ENCODE peak calls at places on chromosomes 11 and 22, in five cellular contexts. M, U, D, T and N are unnamed samples. For H3K9me3 and H3K4me1, the result is how much of the 10 kb centered on the place peaks cover.

GRCh38 chr11:33721984-33722383 is 14.2 kb downstream of the CD59 start:
- DNase-seq in U (no peak), T (no peak), M (no peak), D (no peak), N (no peak)

GRCh38 chr22:20803696-20804324 is 29.9 kb downstream of the SERPIND1 start:
- DNase-seq in D (no peak), U (no peak), M (peak), T (peak), N (peak)

GRCh38 chr11:122149232-122149631 is 33.2 kb upstream of the BLID start:
- DNase-seq in M (no peak), U (no peak), T (no peak), D (no peak), N (no peak)

GRCh38 chr11:128597209-128597608 is 9.9 kb upstream of the ETS1 start:
- DNase-seq in U (no peak), M (no peak), D (no peak), T (no peak), N (no peak)

GRCh38 chr22:43393132-43393844 is 18.5 kb upstream of the MPPED1 start:
- DNase-seq in M (no peak), D (no peak), T (no peak), U (no peak), N (no peak)

GRCh38 chr11:77999446-77999845 is 5.0 kb upstream of the INTS4 start:
- DNase-seq in D (no peak), U (no peak), T (no peak), M (no peak), N (no peak)

GRCh38 chr11:76975513-76975912 is 58.7 kb upstream of the B3GNT6 start:
- DNase-seq in D (no peak), T (no peak), U (no peak), M (no peak), N (no peak)

GRCh38 chr11:110728883-110729282 is 16.6 kb upstream of the ARHGAP20 start:
- DNase-seq in U (no peak), D (no peak), T (peak), M (no peak), N (no peak)

GRCh38 chr11:78164471-78164870 is 24.0 kb downstream of the KCTD21 start:
- DNase-seq in M (no peak), T (no peak), D (no peak), U (no peak), N (no peak)

GRCh38 chr11:104343578-104343977 is 179.6 kb upstream of the PDGFD start:
- DNase-seq in M (no peak), U (no peak), T (peak), D (no peak), N (peak)

GRCh38 chr11:13261600-13262061 is 16.0 kb upstream of the BMAL1 start:
- DNase-seq in T (peak), U (peak), M (peak), D (no peak), N (no peak)

GRCh38 chr22:22666307-22667091 is 22.1 kb downstream of the GGTLC2 start:
- DNase-seq in U (no peak), M (peak), T (peak), D (no peak), N (no peak)

GRCh38 chr11:117411736-117412135 is 84.1 kb downstream of the CEP164 start:
- DNase-seq in D (no peak), M (no peak), T (no peak), U (no peak), N (no peak)

GRCh38 chr11:14369598-14369997 is 10.6 kb upstream of the RRAS2 start:
- DNase-seq in M (no peak), T (no peak), D (no peak), U (no peak), N (no peak)

GRCh38 chr11:116644948-116645305 is 127.9 kb downstream of the BUD13 start:
- DNase-seq in T (no peak), D (no peak), M (no peak), U (no peak), N (no peak)

GRCh38 chr11:90594658-90595057 is 371.8 kb upstream of the CHORDC1 start:
- DNase-seq in T (no peak), M (no peak), D (peak), U (no peak), N (no peak)

GRCh38 chr22:48494968-48495750 is 1332.5 kb downstream of the BRD1 start:
- DNase-seq in M (no peak), U (no peak), D (peak), T (no peak), N (no peak)

GRCh38 chr11:33321483-33321882 is 64.3 kb downstream of the HIPK3 start:
- DNase-seq in M (no peak), U (no peak), D (no peak), T (no peak), N (no peak)

GRCh38 chr22:41929158-41929896 is 2.7 kb upstream of the TNFRSF13C start:
- DNase-seq in M (no peak), U (no peak), D (no peak), T (no peak), N (peak)

GRCh38 chr11:12086271-12087074 is 23.9 kb upstream of the MICAL2 start:
- DNase-seq in U (no peak), T (peak), D (peak), M (peak), N (no peak)

GRCh38 chr22:49971232-49972162 is 10.9 kb downstream of the PIM3 start:
- DNase-seq in D (peak), U (peak), T (no peak), M (peak), N (peak)

GRCh38 chr11:125569913-125570621 is 790 bp downstream of the EI24 start:
- DNase-seq in D (no peak), M (no peak), U (no peak), T (peak), N (no peak)

GRCh38 chr11:10067629-10068300 is 226.3 kb downstream of the SBF2 start:
- DNase-seq in M (no peak), T (no peak), D (no peak), U (no peak), N (no peak)

GRCh38 chr11:48019597-48019996 is 39.2 kb downstream of the PTPRJ start:
- DNase-seq in M (no peak), U (no peak), D (no peak), T (no peak), N (no peak)

GRCh38 chr11:70153133-70153727 is 49.9 kb upstream of the FADD start:
- DNase-seq in T (no peak), D (no peak), M (no peak), U (no peak), N (no peak)

GRCh38 chr11:34345991-34346480 is 11.8 kb downstream of the ABTB2 start:
- DNase-seq in U (no peak), D (no peak), T (peak), M (no peak), N (no peak)

GRCh38 chr11:86678823-86679222 is 6.4 kb upstream of the ME3 start:
- DNase-seq in D (no peak), U (no peak), M (no peak), T (peak), N (peak)

GRCh38 chr11:93740802-93741093 is 547 bp downstream of the TAF1D start:
- DNase-seq in M (peak), U (peak), D (peak), T (peak), N (peak)

GRCh38 chr11:2577071-2578005 is 122.5 kb downstream of the KCNQ1OT1 start:
- DNase-seq in M (peak), U (no peak), D (peak), T (no peak), N (no peak)

GRCh38 chr11:127003260-127003981 is 2.9 kb upstream of the KIRREL3 start:
- DNase-seq in M (no peak), U (no peak), T (peak), D (peak), N (peak)

GRCh38 chr11:1906146-1906545 is 13.4 kb upstream of the TNNT3 start:
- DNase-seq in D (no peak), T (no peak), U (no peak), M (no peak), N (no peak)

GRCh38 chr11:35662061-35662648 is 420 bp upstream of the TRIM44 start:
- DNase-seq in U (peak), D (no peak), M (no peak), T (no peak), N (no peak)

GRCh38 chr11:27995082-27995481 is 112.9 kb downstream of the KIF18A start:
- DNase-seq in M (no peak), U (no peak), D (no peak), T (peak), N (no peak)

GRCh38 chr11:125256471-125257010 is 92.0 kb downstream of the PKNOX2 start:
- DNase-seq in D (no peak), T (no peak), U (no peak), M (no peak), N (no peak)

GRCh38 chr11:130609121-130610035 is 160.9 kb downstream of the ADAMTS15 start:
- DNase-seq in U (peak), D (no peak), T (no peak), M (peak), N (no peak)

GRCh38 chr11:125376856-125377255 is 119.2 kb downstream of the FEZ1 start:
- DNase-seq in D (no peak), U (no peak), T (no peak), M (no peak), N (no peak)

GRCh38 chr11:95088946-95089619 is 563 bp upstream of the ENDOD1 start:
- DNase-seq in D (no peak), T (no peak), U (peak), M (no peak), N (no peak)

GRCh38 chr11:1702506-1702905 is 5.5 kb downstream of the KRTAP5-6 start:
- DNase-seq in U (peak), T (no peak), D (no peak), M (no peak), N (no peak)

GRCh38 chr22:25709758-25710157 is 32.2 kb upstream of the MYO18B start:
- DNase-seq in M (no peak), T (no peak), D (no peak), U (no peak), N (no peak)

GRCh38 chr22:19533049-19533626 is 8.9 kb upstream of the CLDN5 start:
- DNase-seq in T (no peak), D (no peak), M (no peak), U (no peak), N (no peak)
- H3K9me3 ChIP-seq in T (under half), D (under half), M (under half), U (under half), N (under half)

GRCh38 chr22:46052801-46053562 is 76.0 kb upstream of the WNT7B start:
- DNase-seq in T (no peak), U (peak), M (peak), D (peak), N (peak)

GRCh38 chr22:46052331-46052771 is 75.4 kb upstream of the WNT7B start:
- DNase-seq in M (no peak), T (no peak), U (peak), D (peak), N (no peak)

GRCh38 chr22:46050451-46050845 is 73.5 kb upstream of the WNT7B start:
- DNase-seq in M (peak), U (no peak), D (no peak), T (no peak), N (no peak)

GRCh38 chr22:46050916-46051614 is 74.1 kb upstream of the WNT7B start:
- DNase-seq in U (peak), T (no peak), M (no peak), D (peak), N (no peak)

DNA sequence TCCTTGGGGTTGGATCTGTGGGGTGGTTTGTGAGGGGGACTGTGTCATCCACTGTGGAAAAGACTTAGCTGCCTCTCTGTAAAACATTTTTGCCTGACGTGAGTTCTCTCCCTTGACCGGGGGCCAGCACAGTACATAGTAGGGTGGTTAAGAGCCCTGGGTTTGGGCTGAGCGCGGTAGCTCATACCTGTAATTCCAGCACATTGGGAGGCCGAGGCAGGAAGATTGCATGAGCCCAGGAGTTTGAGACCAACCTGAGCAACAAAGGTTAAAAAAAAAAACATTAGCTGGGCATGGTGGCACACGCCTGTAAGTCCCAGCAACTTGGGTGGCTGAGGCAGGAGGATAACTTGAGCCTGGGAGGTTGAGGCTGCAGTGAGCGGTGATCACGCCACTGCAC is 74.7 kb upstream of the WNT7B start:
- DNase-seq in M (no peak), U (no peak), T (no peak), D (peak), N (no peak)
- H3K4me1 ChIP-seq in M (half or more), U (under half), T (under half), D (under half), N (under half)

DNA sequence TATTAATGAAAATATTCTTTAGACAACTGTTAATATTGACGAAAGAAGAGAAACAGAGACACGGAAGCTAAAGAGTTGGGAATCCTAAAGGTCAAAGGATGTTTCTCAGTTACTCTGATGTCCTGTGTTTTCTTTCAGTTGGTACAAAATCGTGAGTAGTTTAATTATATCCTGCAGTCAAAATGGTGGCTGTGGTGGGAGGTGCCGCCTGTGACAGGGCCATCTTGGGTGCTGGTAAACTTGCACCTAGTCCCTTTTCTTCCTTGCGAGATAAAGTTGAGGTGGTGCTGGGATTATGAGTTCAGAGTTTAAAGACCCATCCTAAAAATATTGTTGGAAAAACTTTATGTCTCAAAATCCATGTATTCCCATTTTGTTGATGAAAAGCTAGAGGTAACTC is 2.2 kb downstream of the CECR2 start:
- DNase-seq in T (no peak), U (no peak), D (no peak), M (no peak), N (no peak)
- H3K4me3 ChIP-seq in T (no peak), U (no peak), D (peak), M (no peak), N (peak)

DNA sequence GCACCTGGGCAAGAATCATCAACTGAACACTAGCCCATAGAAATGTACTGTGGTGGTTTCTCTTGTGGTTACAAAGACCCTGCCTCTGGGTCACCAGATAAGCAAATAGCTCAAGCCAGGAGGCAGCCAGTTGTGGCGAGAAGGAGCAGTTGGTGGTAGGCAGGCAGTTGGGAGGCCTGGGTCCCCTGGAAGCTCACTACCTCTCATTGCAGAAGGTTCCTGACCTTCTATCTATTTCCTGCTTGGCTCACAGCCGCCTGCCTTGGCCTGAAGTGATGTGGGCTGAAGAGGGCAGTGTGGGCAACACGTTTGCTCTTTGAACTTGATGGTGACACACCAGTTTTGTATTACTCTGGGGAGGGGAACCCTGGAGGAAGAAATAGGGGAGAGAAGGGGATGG is 34.7 kb downstream of the NECTIN1 start:
- DNase-seq in T (no peak), M (no peak), U (no peak), D (no peak), N (no peak)
- H3K9me3 ChIP-seq in T (under half), M (under half), U (under half), D (under half), N (under half)

DNA sequence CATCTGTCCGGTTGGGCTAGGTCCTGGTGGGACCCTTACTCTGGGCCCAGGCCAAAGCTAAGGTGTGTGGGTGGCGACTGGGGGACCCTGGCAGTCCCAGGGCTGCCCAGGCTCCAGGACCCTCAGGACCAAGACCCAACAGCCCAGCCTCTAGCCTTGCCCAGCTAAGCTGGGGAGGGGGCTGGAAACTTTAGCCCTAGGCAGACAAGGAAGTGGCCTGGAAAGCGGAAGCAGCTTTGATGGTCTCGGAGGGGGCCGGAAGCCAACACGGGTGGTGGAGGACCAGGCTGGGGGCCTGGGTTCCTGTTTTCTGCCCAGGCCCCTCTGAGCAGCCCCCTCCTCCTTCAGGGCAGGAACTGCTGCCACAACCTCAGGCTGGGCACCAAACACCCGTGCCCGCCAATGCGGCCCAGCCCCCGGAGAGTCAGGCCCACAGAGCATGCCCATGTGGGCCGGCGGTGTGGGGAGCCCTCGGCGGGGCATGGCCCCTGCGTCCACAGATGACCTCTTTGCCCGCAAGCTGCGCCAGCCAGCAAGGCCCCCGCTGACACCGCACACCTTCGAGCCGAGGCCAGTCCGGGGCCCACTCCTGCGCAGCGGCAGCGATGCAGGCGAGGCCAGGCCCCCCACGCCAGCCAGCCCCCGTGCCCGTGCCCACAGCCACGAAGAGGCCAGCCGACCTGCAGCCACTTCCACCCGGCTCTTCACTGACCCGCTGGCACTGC is 2.7 kb downstream of the SIPA1 start:
- DNase-seq in U (no peak), T (no peak), M (peak), D (peak), N (no peak)
- H3K4me1 ChIP-seq in U (under half), T (under half), M (under half), D (under half), N (under half)

GRCh38 chr11:60845338-60845737 is 3.4 kb downstream of the CCDC86 start:
- DNase-seq in D (no peak), T (no peak), U (no peak), M (no peak), N (no peak)
- H3K4me3 ChIP-seq in D (no peak), T (no peak), U (no peak), M (no peak), N (peak)

DNA sequence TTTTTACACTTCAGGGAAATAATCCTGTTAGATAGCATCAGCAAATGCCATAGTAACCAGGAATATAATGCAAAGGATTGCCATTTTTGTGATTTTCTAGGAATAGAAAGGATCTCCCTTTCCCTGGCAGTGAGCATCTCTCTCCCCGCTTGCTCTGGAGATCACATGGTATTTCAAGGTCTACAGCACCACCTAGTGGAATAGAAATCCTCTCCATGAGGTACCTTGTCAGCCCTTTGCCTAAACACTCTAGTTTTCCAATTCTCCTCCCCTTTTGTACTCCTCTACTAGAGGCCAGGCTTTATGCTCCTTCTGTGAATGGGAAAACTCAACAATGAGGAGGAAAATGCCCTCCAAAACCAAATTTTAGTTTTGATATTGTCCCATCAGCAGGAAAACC is 78.4 kb downstream of the XRRA1 start:
- DNase-seq in T (peak), M (no peak), U (no peak), D (no peak), N (peak)
- H3K9me3 ChIP-seq in T (under half), M (under half), U (half or more), D (under half), N (under half)